ENCODE peak calls at places on chromosomes 12 and 14, in seven cellular contexts. C, W, X, V, Q, G and K are unnamed samples.

GRCh38 chr14:77071938-77072388 is 26.1 kb upstream of the CIPC start:
- DNase-seq in Q (peak; percentile 96), V (peak; percentile 25), G (no peak), C (no peak), X (no peak), W (peak; percentile 71), K (peak; percentile 61)

GRCh38 chr14:100104523-100105300 is 39.5 kb downstream of the EVL start:
- DNase-seq in X (peak; percentile 35), W (peak; percentile 52), G (no peak), C (no peak), Q (peak; percentile 77), V (no peak), K (peak; percentile 45)

GRCh38 chr12:101939306-101939705 is 61.9 kb downstream of the DRAM1 start:
- DNase-seq in W (no peak), X (no peak), V (no peak), G (no peak), Q (no peak), C (no peak), K (no peak)

GRCh38 chr12:53174881-53175491 is 5.5 kb upstream of the ZNF740 start:
- DNase-seq in G (peak; percentile 60), X (no peak), W (peak; percentile 67), C (peak; percentile 88), V (no peak), Q (peak; percentile 67), K (peak; percentile 35)

GRCh38 chr12:70154960-70155589 is 88.2 kb upstream of the CNOT2 start:
- DNase-seq in V (no peak), Q (peak; percentile 26), G (peak; percentile 4), C (no peak), W (no peak), X (no peak), K (no peak)

GRCh38 chr12:28966049-28966778 is 182.9 kb upstream of the FAR2 start:
- DNase-seq in X (no peak), C (no peak), Q (no peak), W (no peak), G (no peak), V (no peak), K (peak; percentile 37)

GRCh38 chr12:62763827-62764226 is 171.1 kb downstream of the PPM1H start:
- DNase-seq in W (no peak), C (no peak), G (no peak), Q (no peak), X (no peak), V (no peak), K (no peak)

GRCh38 chr12:83823386-83824045 is 1089.1 kb downstream of the SLC6A15 start:
- DNase-seq in C (peak; percentile 66), Q (peak; percentile 64), G (peak; percentile 61), W (peak; percentile 2), V (no peak), X (no peak), K (peak; percentile 18)

GRCh38 chr14:102464846-102465341 is 44.7 kb downstream of the ANKRD9 start:
- DNase-seq in Q (no peak), V (no peak), W (no peak), X (no peak), G (no peak), C (no peak), K (no peak)

DNA sequence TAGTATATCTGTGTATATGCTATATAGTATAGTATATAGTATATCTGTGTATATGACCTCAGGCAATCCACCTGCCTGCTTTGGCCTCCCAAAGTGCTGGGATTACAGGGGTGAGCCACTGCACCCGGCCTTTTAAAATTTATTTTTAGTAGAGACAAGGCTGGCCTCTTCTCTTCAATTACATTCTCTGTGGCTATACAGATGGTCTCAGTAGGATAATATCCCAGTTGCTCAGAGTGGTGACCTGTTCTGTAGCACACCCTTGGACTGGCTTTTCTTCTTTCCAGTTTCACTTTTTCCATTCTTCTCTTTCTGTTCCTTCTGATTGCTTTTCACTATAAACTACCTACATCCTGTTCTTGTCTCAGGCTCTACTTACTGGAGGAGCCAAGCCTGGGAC is 3.1 kb upstream of the NFATC4 start:
- DNase-seq in G (no peak), X (no peak), V (no peak), C (no peak), Q (no peak), W (peak; percentile 44), K (no peak)
- H3K27ac ChIP-seq in G (no peak overlapping the region), X (no peak overlapping the region), V (peak overlapping the region; percentile 20), C (no peak overlapping the region), Q (no peak overlapping the region), W (peak overlapping the region; percentile 99), K (peak overlapping the region; percentile 98)

DNA sequence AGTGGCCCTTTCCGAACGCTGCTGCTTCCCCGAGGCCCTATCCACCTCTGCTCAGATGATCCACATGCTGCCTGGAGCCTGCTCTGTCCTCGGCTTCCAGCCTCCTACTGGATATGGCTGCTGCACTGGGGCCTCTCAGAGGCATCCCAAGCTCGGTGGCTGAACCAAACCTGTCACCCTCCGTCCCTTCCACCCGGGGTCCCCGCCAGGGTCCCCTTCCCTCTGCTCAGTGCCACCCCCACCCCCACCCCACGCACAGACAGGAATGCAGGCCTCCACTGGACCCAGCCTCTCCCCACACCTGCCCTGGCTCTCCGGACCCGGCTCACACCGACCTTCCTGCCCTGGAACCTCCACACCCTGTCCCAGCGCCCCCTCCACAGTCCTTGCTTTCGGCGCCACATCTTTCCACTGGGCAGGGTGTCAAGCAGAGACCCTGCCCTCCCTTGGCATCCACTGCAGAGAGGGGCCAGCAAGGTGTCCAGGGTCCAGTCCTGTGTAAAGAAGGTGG is 6.1 kb downstream of the CEP170B start:
- DNase-seq in G (no peak), C (no peak), X (no peak), Q (no peak), W (no peak), V (no peak), K (no peak)
- H3K4me1 ChIP-seq in G (no peaks in the 10 kb centered on the region), C (peaks cover 14% of the 10 kb centered on the region), X (peaks cover 5% of the 10 kb centered on the region), Q (peaks cover 13% of the 10 kb centered on the region), W (peaks cover 12% of the 10 kb centered on the region), V (peaks cover 7% of the 10 kb centered on the region), K (peaks cover 11% of the 10 kb centered on the region)

DNA sequence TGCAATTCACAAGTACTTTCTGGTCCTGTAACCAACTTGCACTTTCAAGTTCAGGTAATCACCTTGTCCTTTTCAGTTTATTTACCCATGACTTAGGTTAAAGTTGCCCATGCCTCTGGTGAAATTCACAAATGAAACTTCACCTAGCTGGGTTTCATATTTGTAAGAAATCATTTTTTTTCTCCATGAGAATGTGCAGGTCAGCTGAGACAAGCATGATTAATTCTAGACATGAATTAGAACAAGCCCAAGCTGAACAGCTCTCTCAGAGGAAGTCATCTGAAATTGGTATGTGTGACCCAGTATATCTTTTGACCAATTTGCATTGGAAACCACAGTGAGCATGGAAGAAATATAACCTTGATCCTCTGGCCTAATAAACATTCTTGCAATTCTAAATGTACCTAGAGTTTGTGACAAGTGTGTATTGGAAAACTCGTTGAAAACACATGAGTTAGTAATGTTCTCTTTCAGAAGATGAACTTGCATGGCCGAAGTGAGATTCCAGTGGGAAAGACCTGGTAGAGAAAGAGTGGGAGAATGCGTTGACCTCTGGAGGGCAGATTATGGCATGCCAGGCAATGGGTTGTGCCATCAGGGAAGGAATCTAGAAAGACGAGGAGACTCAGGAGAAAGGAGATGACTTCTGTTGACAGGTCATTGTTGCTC is 486.5 kb downstream of the ZFP36L1 start:
- DNase-seq in Q (no peak), G (no peak), W (no peak), C (no peak), V (no peak), X (no peak), K (no peak)
- H3K27ac ChIP-seq in Q (peak overlapping the region; percentile 75), G (no peak overlapping the region), W (no peak overlapping the region), C (no peak overlapping the region), V (no peak overlapping the region), X (no peak overlapping the region), K (no peak overlapping the region)

GRCh38 chr12:6204533-6205143 is 4.4 kb downstream of the CD9 start:
- DNase-seq in V (no peak), W (no peak), G (no peak), C (no peak), Q (no peak), X (no peak), K (no peak)

GRCh38 chr12:6205761-6206160 is 5.6 kb downstream of the CD9 start:
- DNase-seq in X (no peak), V (no peak), Q (no peak), C (no peak), G (no peak), W (no peak), K (no peak)

GRCh38 chr12:6207254-6207942 is 7.2 kb downstream of the CD9 start:
- DNase-seq in G (no peak), C (no peak), Q (no peak), V (no peak), X (no peak), W (peak; percentile 59), K (no peak)

GRCh38 chr12:6205144-6205539 is 4.9 kb downstream of the CD9 start:
- DNase-seq in Q (no peak), G (peak; percentile 30), X (no peak), V (no peak), W (no peak), C (no peak), K (no peak)

DNA sequence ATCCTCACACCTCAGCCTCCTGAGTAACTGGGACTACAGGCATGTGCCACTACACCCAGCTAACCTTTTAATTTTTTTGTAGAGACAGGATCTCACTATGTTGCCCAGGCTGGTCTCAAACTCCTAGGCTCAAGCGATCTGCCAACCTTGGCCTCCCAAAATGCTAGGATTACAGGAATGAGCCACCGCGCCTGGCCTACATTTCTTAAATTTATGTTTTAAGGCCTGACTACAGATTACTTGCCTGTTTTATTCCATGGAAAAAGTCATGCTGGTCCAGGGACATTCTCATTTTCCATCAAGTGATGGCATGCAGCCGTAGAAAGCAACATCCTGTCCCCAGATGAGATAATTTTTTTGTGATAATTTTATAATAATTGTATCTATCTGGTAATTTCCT is 6.1 kb downstream of the CD9 start:
- DNase-seq in G (no peak), X (no peak), Q (no peak), C (no peak), W (no peak), V (no peak), K (no peak)
- H3K4me1 ChIP-seq in G (peaks cover 11% of the 10 kb centered on the region), X (peaks cover 6% of the 10 kb centered on the region), Q (peaks cover 29% of the 10 kb centered on the region), C (peaks cover 22% of the 10 kb centered on the region), W (peaks cover 17% of the 10 kb centered on the region), V (peaks cover 82% of the 10 kb centered on the region), K (peaks cover 8% of the 10 kb centered on the region)

DNA sequence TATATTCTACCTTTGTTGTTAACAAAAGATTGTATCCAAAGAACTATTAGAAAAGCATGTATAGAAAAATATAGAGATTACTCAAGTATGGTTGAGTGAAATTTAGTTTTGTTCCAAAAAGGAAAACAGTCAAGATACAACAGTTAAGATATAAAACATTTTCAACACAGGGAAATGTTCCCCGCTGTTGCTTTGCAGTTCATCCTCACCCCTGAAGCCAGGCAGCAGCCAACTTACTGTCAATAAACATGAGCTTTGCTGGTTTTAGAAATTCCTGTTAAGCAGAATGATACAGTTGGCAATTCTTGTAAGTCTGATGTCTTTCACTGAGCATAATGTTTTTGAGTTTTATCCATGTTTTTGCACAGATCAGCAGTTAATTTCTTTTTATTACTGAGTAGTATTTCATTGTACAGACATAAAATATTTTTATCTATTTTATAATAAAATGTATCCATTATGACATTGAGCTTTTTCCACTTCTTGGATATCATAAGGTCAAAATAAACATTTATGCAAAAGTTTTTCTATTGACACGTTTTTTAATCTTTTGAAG is 1.2 kb upstream of the CLEC2B start:
- DNase-seq in G (no peak), X (no peak), V (no peak), Q (peak; percentile 3), C (no peak), W (peak; percentile 31), K (peak; percentile 27)
- H3K27ac ChIP-seq in G (no peak overlapping the region), X (peak overlapping the region; percentile 73), V (peak overlapping the region; percentile 92), Q (no peak overlapping the region), C (no peak overlapping the region), W (peak overlapping the region; percentile 96), K (peak overlapping the region; percentile 72)

GRCh38 chr14:61459229-61459628 is 137.8 kb downstream of the PRKCH start:
- DNase-seq in Q (no peak), C (no peak), G (no peak), W (no peak), X (no peak), V (no peak), K (no peak)
- H3K4me1 ChIP-seq in Q (peaks cover 34% of the 10 kb centered on the region), C (peaks cover 2% of the 10 kb centered on the region), G (peaks cover 28% of the 10 kb centered on the region), W (peaks cover 29% of the 10 kb centered on the region), X (peaks cover 48% of the 10 kb centered on the region), V (peaks cover 19% of the 10 kb centered on the region), K (peaks cover 8% of the 10 kb centered on the region)